ENCODE peak calls at places on chromosomes 12 and 14, in ten cellular contexts. O is natural killer cell treated with Interleukin-12 subunit alpha and Interleukin-12 subunit beta and Interleukin-15 and Interleukin-18, amount 100 ng/mL, for 72 hours; F is nucleus accumbens; Z is non-pigmented ciliary epithelial cell; N is GM23338; K is psoas muscle; T is progenitor cell of endocrine pancreas; H is EL; D is sciatic nerve; X is anterior cingulate cortex. Y is an unnamed sample.

GRCh38 chr12:4293942-4294505 is 20.5 kb downstream of the CCND2 start:
- DNase-seq in T (no peak), K (no peak), F (no peak), H (no peak), Z (no peak), X (no peak), D (peak), N (no peak), O (no peak), Y (no peak)

GRCh38 chr12:3201741-3202500 is 124.7 kb downstream of the TSPAN9 start:
- DNase-seq in X (no peak), K (no peak), Z (no peak), F (no peak), N (no peak), D (no peak), H (no peak), T (no peak), O (no peak), Y (no peak)

GRCh38 chr14:37061697-37062096 is 110.7 kb downstream of the SLC25A21 start:
- DNase-seq in O (no peak), T (no peak), D (no peak), X (no peak), H (no peak), F (no peak), N (no peak), K (no peak), Z (no peak), Y (no peak)

GRCh38 chr14:91953170-91953985 is 5.9 kb upstream of the FBLN5 start:
- DNase-seq in F (no peak), D (no peak), H (no peak), Z (no peak), O (no peak), K (no peak), X (no peak), N (no peak), T (no peak), Y (no peak)

GRCh38 chr12:64258576-64258975 is 36.5 kb upstream of the KICS2 start:
- DNase-seq in T (no peak), Z (no peak), K (no peak), N (peak), O (no peak), F (no peak), X (no peak), D (no peak), H (no peak), Y (no peak)

GRCh38 chr12:19437996-19438395 is 1.3 kb upstream of the AEBP2 start:
- DNase-seq in F (no peak), T (no peak), D (no peak), O (no peak), H (no peak), X (no peak), N (peak), K (no peak), Z (no peak), Y (no peak)

GRCh38 chr12:105221588-105222325 is 14.2 kb downstream of the APPL2 start:
- DNase-seq in K (no peak), H (no peak), F (no peak), N (peak), Z (no peak), O (no peak), T (no peak), X (no peak), D (no peak), Y (no peak)

GRCh38 chr12:131061041-131061806 is 107.5 kb downstream of the ADGRD1 start:
- DNase-seq in N (no peak), T (no peak), Z (no peak), F (no peak), X (no peak), D (peak), O (no peak), H (no peak), K (no peak), Y (no peak)

GRCh38 chr12:116538682-116539264 is 20.4 kb upstream of the MAP1LC3B2 start:
- DNase-seq in K (no peak), O (no peak), D (no peak), T (no peak), H (no peak), Z (no peak), X (no peak), F (no peak), N (peak), Y (no peak)

GRCh38 chr12:7099290-7099996 is 7.2 kb upstream of the C1R start:
- DNase-seq in F (no peak), Z (no peak), T (no peak), O (no peak), X (no peak), D (peak), H (no peak), N (no peak), K (no peak), Y (no peak)

GRCh38 chr14:22478670-22479069 is 110.4 kb downstream of the DAD1 start:
- DNase-seq in K (peak), N (no peak), X (no peak), F (no peak), O (no peak), H (no peak), D (peak), T (no peak), Z (no peak), Y (no peak)

Y was measured in NCI-H774.